ENCODE peak calls at places on chromosomes 1 and 21, in four cellular contexts. U, G, I and H are unnamed samples.

GRCh38 chr1:206916000-206916709 is 5.6 kb downstream of the FCMR start:
- ATAC-seq in U (no peak), G (no peak), I (peak), H (no peak)

GRCh38 chr1:20174937-20175666 is 10.8 kb upstream of the UBXN10 start:
- ATAC-seq in U (peak), G (no peak), I (no peak), H (no peak)

GRCh38 chr1:160659566-160659965 is 12.7 kb upstream of the SLAMF1 start:
- ATAC-seq in U (no peak), G (no peak), I (no peak), H (no peak)

GRCh38 chr1:99365121-99365520 is 100.8 kb downstream of the PLPPR4 start:
- ATAC-seq in U (no peak), G (no peak), I (no peak), H (no peak)

GRCh38 chr1:70101774-70102173 is 103.6 kb downstream of the LRRC40 start:
- ATAC-seq in U (no peak), G (no peak), I (no peak), H (no peak)

GRCh38 chr1:110387048-110387748 is 3.6 kb downstream of the SLC16A4 start:
- ATAC-seq in U (no peak), G (no peak), I (peak), H (no peak)

GRCh38 chr1:233718057-233718456 is 104.2 kb downstream of the KCNK1 start:
- ATAC-seq in U (no peak), G (no peak), I (no peak), H (no peak)

GRCh38 chr1:193437785-193438184 is 251.4 kb upstream of the B3GALT2 start:
- ATAC-seq in U (no peak), G (no peak), I (peak), H (no peak)

GRCh38 chr1:50710099-50710498 is 250.0 kb downstream of the FAF1 start:
- ATAC-seq in U (no peak), G (no peak), I (no peak), H (no peak)

GRCh38 chr1:158716335-158716734 is 4.2 kb downstream of the OR6K3 start:
- ATAC-seq in U (no peak), G (no peak), I (peak), H (no peak)

GRCh38 chr1:33670567-33670966 is 193.3 kb upstream of the HMGB4 start:
- ATAC-seq in U (no peak), G (peak), I (no peak), H (no peak)

GRCh38 chr1:36576118-36576517 is 93.4 kb upstream of the CSF3R start:
- ATAC-seq in U (peak), G (peak), I (peak), H (peak)

GRCh38 chr1:229191066-229191674 is 79.7 kb upstream of the RAB4A start:
- ATAC-seq in U (no peak), G (no peak), I (no peak), H (no peak)

GRCh38 chr1:3978928-3979325 is 78.9 kb upstream of the C1orf174 start:
- ATAC-seq in U (no peak), G (no peak), I (no peak), H (no peak)

GRCh38 chr1:116420417-116421200 is 47.6 kb downstream of the ATP1A1 start:
- ATAC-seq in U (no peak), G (no peak), I (no peak), H (no peak)

GRCh38 chr1:21873174-21873573 is 61.1 kb downstream of the LDLRAD2 start:
- ATAC-seq in U (no peak), G (no peak), I (no peak), H (no peak)

GRCh38 chr21:46379691-46380090 is 55.7 kb downstream of the PCNT start:
- ATAC-seq in U (no peak), G (no peak), I (no peak), H (no peak)

GRCh38 chr21:45640888-45641479 is 2.5 kb upstream of the PCBP3 start:
- ATAC-seq in U (peak), G (no peak), I (no peak), H (no peak)

GRCh38 chr1:19260211-19261138 is 8.9 kb downstream of the MRTO4 start:
- ATAC-seq in U (peak), G (no peak), I (no peak), H (no peak)

GRCh38 chr1:186440584-186440983 is 20.3 kb downstream of the PDC start:
- ATAC-seq in U (no peak), G (no peak), I (peak), H (no peak)

GRCh38 chr1:75733661-75734060 is 9.2 kb downstream of the ACADM start:
- ATAC-seq in U (no peak), G (no peak), I (no peak), H (no peak)

GRCh38 chr1:221025391-221026355 is 146.4 kb downstream of the HLX start:
- ATAC-seq in U (no peak), G (no peak), I (no peak), H (no peak)

GRCh38 chr1:230191079-230191478 is 124.0 kb downstream of the GALNT2 start:
- ATAC-seq in U (peak), G (peak), I (no peak), H (peak)

GRCh38 chr1:241722984-241723383 is 70.9 kb downstream of the WDR64 start:
- ATAC-seq in U (no peak), G (no peak), I (no peak), H (no peak)

GRCh38 chr1:162654915-162655620 is 22.8 kb downstream of the DDR2 start:
- ATAC-seq in U (no peak), G (no peak), I (no peak), H (no peak)

GRCh38 chr1:157505481-157506272 is 46.6 kb downstream of the FCRL5 start:
- ATAC-seq in U (peak), G (peak), I (peak), H (no peak)

GRCh38 chr1:236767276-236767675 is 27.8 kb upstream of the MTR start:
- ATAC-seq in U (no peak), G (no peak), I (no peak), H (no peak)

GRCh38 chr21:10521091-10521598 is at the start of gene TPTE:
- ATAC-seq in U (peak), G (peak), I (no peak), H (peak)

GRCh38 chr1:108706643-108707042 is 6.1 kb upstream of the FNDC7 start:
- ATAC-seq in U (no peak), G (no peak), I (no peak), H (no peak)

GRCh38 chr1:31238612-31238985 is 1.1 kb downstream of the NKAIN1 start:
- ATAC-seq in U (no peak), G (no peak), I (no peak), H (no peak)

GRCh38 chr1:90831910-90832309 is 114.8 kb upstream of the BARHL2 start:
- ATAC-seq in U (no peak), G (no peak), I (no peak), H (no peak)

GRCh38 chr1:117032661-117033060 is 27.5 kb upstream of the TTF2 start:
- ATAC-seq in U (no peak), G (no peak), I (no peak), H (no peak)

GRCh38 chr1:157961805-157962762 is 31.4 kb upstream of the KIRREL1 start:
- ATAC-seq in U (no peak), G (no peak), I (peak), H (no peak)

GRCh38 chr1:44220001-44220751 is 6.9 kb downstream of the DMAP1 start:
- ATAC-seq in U (peak), G (no peak), I (no peak), H (no peak)

GRCh38 chr1:45522324-45523104 is 830 bp upstream of the PRDX1 start:
- ATAC-seq in U (no peak), G (no peak), I (peak), H (no peak)

GRCh38 chr21:41254090-41254700 is 62.4 kb upstream of the FAM3B start:
- ATAC-seq in U (no peak), G (no peak), I (peak), H (no peak)

GRCh38 chr1:112255080-112255479 is 140.9 kb upstream of the CTTNBP2NL start:
- ATAC-seq in U (no peak), G (no peak), I (no peak), H (no peak)

GRCh38 chr1:58460469-58460868 is 86.1 kb downstream of the OMA1 start:
- ATAC-seq in U (no peak), G (no peak), I (no peak), H (no peak)

GRCh38 chr1:1796466-1796865 is 18.2 kb upstream of the NADK start:
- ATAC-seq in U (no peak), G (no peak), I (no peak), H (no peak)

GRCh38 chr1:182787002-182787324 is 2.6 kb upstream of the NPL start:
- ATAC-seq in U (no peak), G (no peak), I (no peak), H (no peak)